ENCODE peak calls at places on chromosomes 6 and 20, in five cellular contexts. D is heart left ventricle, E is adrenal gland, A is spleen, J is GM04503. F is an unnamed sample.

GRCh38 chr20:44579313-44580090 is 2.9 kb upstream of the PKIG start:
- DNase-seq in D (no peak), E (no peak), A (no peak), J (no peak), F (no peak)

GRCh38 chr6:118249680-118250079 is 298.4 kb upstream of the PLN start:
- DNase-seq in D (no peak), E (no peak), A (no peak), J (no peak), F (no peak)

GRCh38 chr6:87407531-87407895 is 259 bp upstream of the CFAP206 start:
- DNase-seq in D (no peak), E (peak; percentile 65), A (no peak), J (no peak), F (no peak)

GRCh38 chr6:148971027-148971927 is 224.4 kb downstream of the UST start:
- DNase-seq in D (no peak), E (no peak), A (no peak), J (no peak), F (no peak)

GRCh38 chr6:168370310-168370991 is 50.9 kb upstream of the DACT2 start:
- DNase-seq in D (peak; percentile 76), E (peak; percentile 56), A (peak; percentile 78), J (no peak), F (peak; percentile 87)

GRCh38 chr6:126033696-126034095 is 47.4 kb downstream of the TRMT11 start:
- DNase-seq in D (peak; percentile 32), E (peak; percentile 26), A (no peak), J (peak; percentile 73), F (no peak)

GRCh38 chr6:2902470-2902762 is 693 bp downstream of the SERPINB9 start:
- DNase-seq in D (no peak), E (no peak), A (no peak), J (no peak), F (no peak)

GRCh38 chr6:5723905-5724691 is 282.6 kb downstream of the NRN1 start:
- DNase-seq in D (peak; percentile 56), E (peak; percentile 19), A (peak; percentile 88), J (no peak), F (no peak)

GRCh38 chr6:157800420-157801237 is 22.4 kb upstream of the SNX9 start:
- DNase-seq in D (no peak), E (no peak), A (no peak), J (no peak), F (no peak)

GRCh38 chr6:27592481-27593199 is 119.7 kb upstream of the ZNF184 start:
- DNase-seq in D (no peak), E (no peak), A (no peak), J (no peak), F (no peak)

GRCh38 chr6:17179246-17180073 is 77.6 kb downstream of the STMND1 start:
- DNase-seq in D (no peak), E (no peak), A (no peak), J (no peak), F (no peak)

GRCh38 chr6:8736046-8736877 is 300.9 kb upstream of the SLC35B3 start:
- DNase-seq in D (no peak), E (no peak), A (no peak), J (no peak), F (no peak)

F was measured in kidney.